ENCODE peak calls at places on chromosome 6, in six cellular contexts. Z is sigmoid colon; E is pancreas; H is CD8-positive, alpha-beta memory T cell; B is BE2C; Y is breast epithelium. J is an unnamed sample. For H3K36me3 and H3K4me1, the result is how much of the 10 kb centered on the place peaks cover.

GRCh38 chr6:74715362-74716068 is 490.3 kb downstream of the COL12A1 start:
- DNase-seq in Z (no peak), E (no peak), H (no peak), B (no peak), Y (no peak), J (no peak)

GRCh38 chr6:91565207-91565606 is 978.3 kb upstream of the MAP3K7 start:
- DNase-seq in Z (no peak), E (no peak), H (no peak), B (no peak), Y (no peak), J (no peak)

GRCh38 chr6:138188278-138188923 is 26.7 kb downstream of the ARFGEF3 start:
- DNase-seq in Z (no peak), E (no peak), H (no peak), B (no peak), Y (no peak), J (no peak)

GRCh38 chr6:151121900-151122299 is 117.9 kb upstream of the AKAP12 start:
- DNase-seq in Z (peak), E (peak), H (no peak), B (peak), Y (no peak), J (peak)

GRCh38 chr6:14068623-14069022 is 48.9 kb upstream of the CD83 start:
- DNase-seq in Z (no peak), E (no peak), H (no peak), B (no peak), Y (no peak), J (no peak)

GRCh38 chr6:131923356-131923755 is 27.8 kb downstream of the CCN2 start:
- DNase-seq in Z (peak), E (peak), H (no peak), B (peak), Y (peak), J (peak)

GRCh38 chr6:72560721-72561593 is 60.9 kb upstream of the KCNQ5 start:
- DNase-seq in Z (no peak), E (no peak), H (no peak), B (no peak), Y (no peak), J (no peak)

GRCh38 chr6:21228411-21228810 is 365.1 kb upstream of the SOX4 start:
- DNase-seq in Z (no peak), E (no peak), H (no peak), B (no peak), Y (no peak), J (no peak)

GRCh38 chr6:9128970-9129369 is 693.6 kb upstream of the SLC35B3 start:
- DNase-seq in Z (no peak), E (no peak), H (no peak), B (no peak), Y (no peak), J (no peak)

GRCh38 chr6:119543332-119543731 is 193.8 kb upstream of the MAN1A1 start:
- DNase-seq in Z (no peak), E (no peak), H (no peak), B (no peak), Y (no peak), J (no peak)

GRCh38 chr6:68252632-68253031 is 382.4 kb upstream of the ADGRB3 start:
- DNase-seq in Z (no peak), E (no peak), H (no peak), B (no peak), Y (no peak), J (no peak)

DNA sequence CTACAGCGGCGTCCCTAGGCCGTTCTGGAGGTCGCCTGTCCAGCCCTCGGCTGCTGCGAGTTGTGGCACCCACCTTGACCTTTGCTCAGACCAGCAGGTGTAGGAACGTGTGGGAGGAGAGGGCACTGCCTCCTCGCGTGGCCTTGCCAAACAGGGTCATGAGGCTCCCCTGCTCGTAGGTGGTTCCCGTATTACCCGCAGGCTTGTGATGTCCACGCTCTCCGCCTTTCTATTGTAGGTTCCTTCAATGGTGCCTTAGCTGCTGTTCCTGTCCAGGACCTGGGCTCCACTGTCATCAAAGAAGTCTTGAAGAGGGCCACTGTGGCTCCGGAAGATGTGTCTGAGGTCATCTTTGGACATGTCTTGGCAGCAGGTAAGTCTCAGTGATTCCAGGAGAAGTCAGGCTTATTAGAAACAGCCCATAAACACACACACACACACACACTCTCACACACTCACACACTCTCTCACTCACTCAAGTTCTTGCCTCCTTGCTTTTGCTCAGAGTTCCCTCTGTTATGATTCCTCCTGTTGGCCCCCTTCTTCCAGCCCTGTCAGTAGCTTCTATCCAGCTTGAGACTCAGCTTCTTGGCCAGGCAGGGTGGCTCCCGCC is 942 bp downstream of the ACAT2 start:
- DNase-seq in Z (peak), E (no peak), H (peak), B (no peak), Y (no peak), J (peak)
- H3K36me3 ChIP-seq in Z (under half), E (under half), H (under half), B (under half), Y (under half), J (under half)

GRCh38 chr6:161109366-161109765 is 117.8 kb downstream of the MAP3K4 start:
- DNase-seq in Z (no peak), E (no peak), H (no peak), B (no peak), Y (no peak), J (no peak)

GRCh38 chr6:161105408-161105807 is 113.8 kb downstream of the MAP3K4 start:
- DNase-seq in Z (no peak), E (no peak), H (no peak), B (no peak), Y (no peak), J (no peak)

GRCh38 chr6:161110380-161110779 is 118.8 kb downstream of the MAP3K4 start:
- DNase-seq in Z (no peak), E (no peak), H (no peak), B (no peak), Y (no peak), J (no peak)

GRCh38 chr6:161108886-161109285 is 117.3 kb downstream of the MAP3K4 start:
- DNase-seq in Z (no peak), E (no peak), H (no peak), B (no peak), Y (no peak), J (no peak)

GRCh38 chr6:161107779-161108380 is 116.3 kb downstream of the MAP3K4 start:
- DNase-seq in Z (no peak), E (peak), H (no peak), B (no peak), Y (no peak), J (no peak)
- H3K4me1 ChIP-seq in Z (under half), E (under half), H (under half), B (under half), Y (under half), J (under half)

GRCh38 chr6:3014675-3015066 is 15.0 kb downstream of the NQO2 start:
- DNase-seq in Z (no peak), E (no peak), H (no peak), B (no peak), Y (no peak), J (no peak)
- H3K36me3 ChIP-seq in Z (under half), E (under half), H (under half), B (under half), Y (under half), J (under half)

GRCh38 chr6:45450132-45450531 is 72.4 kb upstream of the SUPT3H start:
- DNase-seq in Z (no peak), E (no peak), H (no peak), B (no peak), Y (no peak), J (no peak)
- H3K4me1 ChIP-seq in Z (half or more), E (under half), H (under half), B (under half), Y (under half), J (under half)

DNA sequence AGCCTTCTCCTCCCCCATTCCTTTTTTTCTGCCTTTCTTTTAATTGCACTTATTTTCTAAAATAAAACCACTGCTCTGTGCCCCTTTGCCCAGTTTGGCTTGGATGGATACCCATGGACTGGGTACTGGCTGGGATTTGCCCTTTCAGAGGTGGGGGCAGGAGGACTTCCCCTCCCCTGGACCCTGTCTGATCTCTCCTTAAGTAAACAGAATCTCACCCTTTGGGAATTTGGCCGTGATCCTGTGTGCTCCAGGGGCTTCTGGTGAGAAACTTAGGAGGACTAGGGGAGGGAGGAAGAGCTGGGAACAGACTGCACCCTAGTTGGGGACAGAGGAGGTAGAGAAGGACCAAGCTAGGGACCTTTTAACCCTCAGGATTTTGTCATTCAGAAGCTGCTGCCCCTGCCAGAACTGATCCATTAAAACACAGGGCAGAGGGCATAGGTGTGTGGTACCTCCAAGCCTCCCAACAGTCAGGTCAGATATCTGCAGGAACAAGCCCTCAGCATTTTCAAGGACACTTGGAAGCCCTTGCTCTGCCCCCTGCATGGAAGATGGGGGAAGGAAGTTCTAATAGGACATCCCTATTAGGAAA is 7.3 kb downstream of the FOXP4 start:
- DNase-seq in Z (no peak), E (no peak), H (no peak), B (no peak), Y (no peak), J (no peak)
- H3K36me3 ChIP-seq in Z (under half), E (under half), H (under half), B (under half), Y (under half), J (under half)

GRCh38 chr6:125818225-125818657 is 27.5 kb downstream of the NCOA7 start:
- DNase-seq in Z (no peak), E (no peak), H (no peak), B (no peak), Y (no peak), J (no peak)
- H3K4me1 ChIP-seq in Z (under half), E (half or more), H (under half), B (half or more), Y (under half), J (under half)

DNA sequence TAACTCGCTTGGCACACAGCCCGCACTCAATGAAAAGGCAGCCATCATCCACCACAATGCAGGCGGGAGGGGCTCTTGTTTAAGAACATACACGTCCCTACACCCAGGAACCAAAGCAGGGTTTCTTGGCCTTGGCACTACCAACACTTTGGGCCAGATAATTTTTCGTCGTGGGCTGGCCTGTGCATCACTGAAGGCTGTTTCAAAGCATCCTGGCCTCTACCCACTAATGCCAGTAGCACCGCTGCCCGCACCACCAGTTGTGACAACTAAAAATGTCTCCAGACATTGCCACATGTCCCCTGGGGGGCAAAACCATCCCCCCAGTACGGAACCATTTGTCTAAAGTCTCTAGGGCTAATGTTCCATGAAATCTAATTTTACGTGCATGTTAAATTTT is 13.0 kb downstream of the UQCC2 start:
- DNase-seq in Z (no peak), E (no peak), H (no peak), B (no peak), Y (no peak), J (no peak)
- H3K36me3 ChIP-seq in Z (under half), E (under half), H (under half), B (under half), Y (under half), J (under half)